ENCODE peak calls at places on chromosome 21, in ten cellular contexts. One of them, this sample, is unnamed.

GRCh38 chr21:31663584-31664249 is 4.2 kb downstream of the SOD1 start:
- DNase-seq in WERI-Rb-1: no peak
- DNase-seq in PC-3: no peak
- DNase-seq in IMR-90: no peak
- DNase-seq in cardiac fibroblast: no peak
- DNase-seq in lower leg skin: no peak
- DNase-seq in fibroblast of pulmonary artery: no peak
- DNase-seq in psoas muscle: no peak
- DNase-seq in ovary: no peak
- DNase-seq in upper lobe of right lung: no peak
- DNase-seq in this sample: no peak

GRCh38 chr21:27407296-27407695 is 440.4 kb upstream of the ADAMTS5 start:
- DNase-seq in WERI-Rb-1: no peak
- DNase-seq in PC-3: no peak
- DNase-seq in IMR-90: no peak
- DNase-seq in cardiac fibroblast: no peak
- DNase-seq in lower leg skin: no peak
- DNase-seq in fibroblast of pulmonary artery: no peak
- DNase-seq in psoas muscle: no peak
- DNase-seq in ovary: no peak
- DNase-seq in upper lobe of right lung: no peak
- DNase-seq in this sample: no peak

GRCh38 chr21:18049461-18049860 is 195.2 kb upstream of the CHODL start:
- DNase-seq in WERI-Rb-1: peak
- DNase-seq in PC-3: no peak
- DNase-seq in IMR-90: no peak
- DNase-seq in cardiac fibroblast: no peak
- DNase-seq in lower leg skin: no peak
- DNase-seq in fibroblast of pulmonary artery: no peak
- DNase-seq in psoas muscle: no peak
- DNase-seq in ovary: no peak
- DNase-seq in upper lobe of right lung: no peak
- DNase-seq in this sample: no peak

GRCh38 chr21:25842925-25843324 is 108.2 kb downstream of the GABPA start:
- DNase-seq in WERI-Rb-1: no peak
- DNase-seq in PC-3: no peak
- DNase-seq in IMR-90: no peak
- DNase-seq in cardiac fibroblast: no peak
- DNase-seq in lower leg skin: no peak
- DNase-seq in fibroblast of pulmonary artery: no peak
- DNase-seq in psoas muscle: no peak
- DNase-seq in ovary: no peak
- DNase-seq in upper lobe of right lung: no peak
- DNase-seq in this sample: no peak

GRCh38 chr21:26769613-26770188 is 75.5 kb downstream of the ADAMTS1 start:
- DNase-seq in WERI-Rb-1: no peak
- DNase-seq in PC-3: peak
- DNase-seq in IMR-90: peak
- DNase-seq in cardiac fibroblast: peak
- DNase-seq in lower leg skin: no peak
- DNase-seq in fibroblast of pulmonary artery: peak
- DNase-seq in psoas muscle: no peak
- DNase-seq in ovary: no peak
- DNase-seq in upper lobe of right lung: no peak
- DNase-seq in this sample: no peak

GRCh38 chr21:26581818-26582217 is 8.7 kb upstream of the CYYR1 start:
- DNase-seq in WERI-Rb-1: no peak
- DNase-seq in PC-3: no peak
- DNase-seq in IMR-90: no peak
- DNase-seq in cardiac fibroblast: no peak
- DNase-seq in lower leg skin: no peak
- DNase-seq in fibroblast of pulmonary artery: no peak
- DNase-seq in psoas muscle: no peak
- DNase-seq in ovary: no peak
- DNase-seq in upper lobe of right lung: no peak
- DNase-seq in this sample: no peak

GRCh38 chr21:20720623-20721022 is 277.6 kb upstream of the NCAM2 start:
- DNase-seq in WERI-Rb-1: no peak
- DNase-seq in PC-3: peak
- DNase-seq in IMR-90: no peak
- DNase-seq in cardiac fibroblast: peak
- DNase-seq in lower leg skin: no peak
- DNase-seq in fibroblast of pulmonary artery: peak
- DNase-seq in psoas muscle: no peak
- DNase-seq in ovary: no peak
- DNase-seq in upper lobe of right lung: no peak
- DNase-seq in this sample: no peak

GRCh38 chr21:14773777-14774345 is 227.7 kb upstream of the SAMSN1 start:
- DNase-seq in WERI-Rb-1: peak
- DNase-seq in PC-3: peak
- DNase-seq in IMR-90: no peak
- DNase-seq in cardiac fibroblast: peak
- DNase-seq in lower leg skin: no peak
- DNase-seq in fibroblast of pulmonary artery: peak
- DNase-seq in psoas muscle: peak
- DNase-seq in ovary: no peak
- DNase-seq in upper lobe of right lung: no peak
- DNase-seq in this sample: peak

GRCh38 chr21:23218667-23219066 is 2220.5 kb downstream of the NCAM2 start:
- DNase-seq in WERI-Rb-1: no peak
- DNase-seq in PC-3: peak
- DNase-seq in IMR-90: no peak
- DNase-seq in cardiac fibroblast: peak
- DNase-seq in lower leg skin: no peak
- DNase-seq in fibroblast of pulmonary artery: peak
- DNase-seq in psoas muscle: no peak
- DNase-seq in ovary: no peak
- DNase-seq in upper lobe of right lung: no peak
- DNase-seq in this sample: no peak

GRCh38 chr21:37452222-37452621 is 85.6 kb downstream of the DYRK1A start:
- DNase-seq in WERI-Rb-1: no peak
- DNase-seq in PC-3: no peak
- DNase-seq in IMR-90: peak
- DNase-seq in cardiac fibroblast: peak
- DNase-seq in lower leg skin: no peak
- DNase-seq in fibroblast of pulmonary artery: peak
- DNase-seq in psoas muscle: peak
- DNase-seq in ovary: no peak
- DNase-seq in upper lobe of right lung: no peak
- DNase-seq in this sample: no peak

GRCh38 chr21:32756096-32756495 is 15.5 kb downstream of the PAXBP1 start:
- DNase-seq in WERI-Rb-1: no peak
- DNase-seq in PC-3: peak
- DNase-seq in IMR-90: no peak
- DNase-seq in cardiac fibroblast: no peak
- DNase-seq in lower leg skin: no peak
- DNase-seq in fibroblast of pulmonary artery: no peak
- DNase-seq in psoas muscle: no peak
- DNase-seq in ovary: no peak
- DNase-seq in upper lobe of right lung: no peak
- DNase-seq in this sample: no peak

GRCh38 chr21:32753818-32754610 is 17.5 kb downstream of the PAXBP1 start:
- DNase-seq in WERI-Rb-1: no peak
- DNase-seq in PC-3: peak
- DNase-seq in IMR-90: no peak
- DNase-seq in cardiac fibroblast: no peak
- DNase-seq in lower leg skin: no peak
- DNase-seq in fibroblast of pulmonary artery: no peak
- DNase-seq in psoas muscle: no peak
- DNase-seq in ovary: no peak
- DNase-seq in upper lobe of right lung: no peak
- DNase-seq in this sample: no peak

DNA sequence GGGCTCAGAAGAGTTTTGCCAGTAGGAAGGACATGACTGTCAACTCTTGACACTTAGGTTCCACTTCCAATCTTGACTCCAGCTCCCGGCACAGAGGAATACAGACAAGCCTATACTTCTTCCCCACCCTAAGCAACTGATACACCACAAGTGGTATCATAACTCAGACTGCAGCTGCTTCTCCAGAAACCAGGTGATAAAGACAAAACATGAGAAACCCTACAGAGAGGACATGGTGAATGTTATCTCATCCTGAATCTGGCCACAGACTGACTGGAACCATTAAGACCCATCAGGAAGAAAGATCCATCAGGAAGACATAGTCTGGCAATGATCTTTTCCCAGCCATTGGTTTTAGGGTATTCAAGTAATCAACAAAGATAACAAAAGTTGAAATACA is 13.8 kb downstream of the PAXBP1 start:
- DNase-seq in WERI-Rb-1: no peak
- DNase-seq in PC-3: no peak
- DNase-seq in IMR-90: no peak
- DNase-seq in cardiac fibroblast: no peak
- DNase-seq in lower leg skin: no peak
- DNase-seq in fibroblast of pulmonary artery: no peak
- DNase-seq in psoas muscle: no peak
- DNase-seq in ovary: no peak
- DNase-seq in upper lobe of right lung: no peak
- DNase-seq in this sample: no peak
- TF ChIP-seq CTCF in WERI-Rb-1: no peak
- TF ChIP-seq CTCF in PC-3: no peak
- TF ChIP-seq CTCF in IMR-90: no peak
- TF ChIP-seq CTCF in cardiac fibroblast: no peak
- TF ChIP-seq CTCF in lower leg skin: no peak
- TF ChIP-seq CTCF in fibroblast of pulmonary artery: no peak
- TF ChIP-seq CTCF in psoas muscle: no peak
- TF ChIP-seq CTCF in ovary: no peak
- TF ChIP-seq CTCF in upper lobe of right lung: no peak
- TF ChIP-seq CTCF in this sample: no peak

GRCh38 chr21:42463861-42464515 is 32.0 kb downstream of the RSPH1 start:
- DNase-seq in WERI-Rb-1: peak
- DNase-seq in PC-3: peak
- DNase-seq in IMR-90: peak
- DNase-seq in cardiac fibroblast: peak
- DNase-seq in lower leg skin: peak
- DNase-seq in fibroblast of pulmonary artery: peak
- DNase-seq in psoas muscle: peak
- DNase-seq in ovary: no peak
- DNase-seq in upper lobe of right lung: no peak
- DNase-seq in this sample: peak
- TF ChIP-seq CTCF in WERI-Rb-1: no peak
- TF ChIP-seq CTCF in PC-3: no peak
- TF ChIP-seq CTCF in IMR-90: no peak
- TF ChIP-seq CTCF in cardiac fibroblast: no peak
- TF ChIP-seq CTCF in lower leg skin: no peak
- TF ChIP-seq CTCF in fibroblast of pulmonary artery: no peak
- TF ChIP-seq CTCF in psoas muscle: no peak
- TF ChIP-seq CTCF in ovary: no peak
- TF ChIP-seq CTCF in upper lobe of right lung: no peak
- TF ChIP-seq CTCF in this sample: no peak

GRCh38 chr21:44461438-44462089 is 6.3 kb downstream of the LRRC3 start:
- DNase-seq in WERI-Rb-1: peak
- DNase-seq in PC-3: no peak
- DNase-seq in IMR-90: no peak
- DNase-seq in cardiac fibroblast: no peak
- DNase-seq in lower leg skin: no peak
- DNase-seq in fibroblast of pulmonary artery: no peak
- DNase-seq in psoas muscle: no peak
- DNase-seq in ovary: no peak
- DNase-seq in upper lobe of right lung: no peak
- DNase-seq in this sample: no peak
- TF ChIP-seq CTCF in WERI-Rb-1: peak
- TF ChIP-seq CTCF in PC-3: peak
- TF ChIP-seq CTCF in IMR-90: no peak
- TF ChIP-seq CTCF in cardiac fibroblast: no peak
- TF ChIP-seq CTCF in lower leg skin: no peak
- TF ChIP-seq CTCF in fibroblast of pulmonary artery: no peak
- TF ChIP-seq CTCF in psoas muscle: peak
- TF ChIP-seq CTCF in ovary: no peak
- TF ChIP-seq CTCF in upper lobe of right lung: peak
- TF ChIP-seq CTCF in this sample: no peak

DNA sequence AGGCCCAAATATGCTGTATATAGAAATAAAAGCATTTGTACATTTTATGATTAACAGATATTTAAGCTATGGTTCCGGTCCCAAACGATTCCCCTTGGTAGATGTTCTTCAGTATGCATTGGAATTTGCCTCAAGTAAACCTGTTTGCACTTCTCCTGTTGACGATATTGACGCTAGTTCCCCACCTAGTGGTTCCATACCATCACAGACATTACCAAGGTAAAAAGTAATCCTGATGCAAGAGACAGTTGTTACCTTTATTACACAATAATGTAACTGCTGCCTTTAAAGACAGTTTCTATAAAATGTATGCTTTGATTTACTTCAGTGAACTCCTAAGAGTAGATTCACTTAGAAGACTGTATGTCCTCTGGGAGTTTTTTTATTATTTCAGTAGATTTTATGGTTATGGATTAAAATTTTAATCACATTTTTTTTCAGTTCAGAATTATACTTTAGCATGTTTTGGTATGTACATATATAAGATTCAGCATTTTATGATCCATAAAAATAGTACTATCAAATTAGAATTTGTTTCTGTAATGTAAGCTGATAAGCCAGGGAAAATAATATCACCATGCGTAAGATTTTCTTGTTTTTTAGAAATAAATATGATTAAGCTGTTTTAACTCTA is 96.5 kb downstream of the USP25 start:
- DNase-seq in WERI-Rb-1: peak
- DNase-seq in PC-3: peak
- DNase-seq in IMR-90: peak
- DNase-seq in cardiac fibroblast: peak
- DNase-seq in lower leg skin: no peak
- DNase-seq in fibroblast of pulmonary artery: peak
- DNase-seq in psoas muscle: no peak
- DNase-seq in ovary: no peak
- DNase-seq in upper lobe of right lung: no peak
- DNase-seq in this sample: no peak
- TF ChIP-seq CTCF in WERI-Rb-1: peak
- TF ChIP-seq CTCF in PC-3: peak
- TF ChIP-seq CTCF in IMR-90: peak
- TF ChIP-seq CTCF in cardiac fibroblast: peak
- TF ChIP-seq CTCF in lower leg skin: no peak
- TF ChIP-seq CTCF in fibroblast of pulmonary artery: peak
- TF ChIP-seq CTCF in psoas muscle: peak
- TF ChIP-seq CTCF in ovary: no peak
- TF ChIP-seq CTCF in upper lobe of right lung: peak
- TF ChIP-seq CTCF in this sample: peak